ENCODE peak calls at places on chromosome 16, in seven cellular contexts. J, B, Q, E, I, X and Z are unnamed samples.

GRCh38 chr16:48860341-48860740 is 250.4 kb upstream of the N4BP1 start:
- DNase-seq in Q (no peak), X (no peak), B (no peak), E (no peak), J (no peak), I (no peak), Z (no peak)

GRCh38 chr16:27154573-27155521 is 48.5 kb upstream of the KDM8 start:
- DNase-seq in Q (peak; percentile 90), I (peak; percentile 36), X (peak; percentile 85), J (peak; percentile 63), E (peak; percentile 56), B (peak; percentile 25), Z (peak; percentile 46)

GRCh38 chr16:72753883-72754282 is 294.0 kb downstream of the ZFHX3 start:
- DNase-seq in E (no peak), X (no peak), Q (no peak), B (no peak), I (no peak), J (no peak), Z (no peak)

GRCh38 chr16:19291459-19291858 is 5.9 kb downstream of the CLEC19A start:
- DNase-seq in I (no peak), J (no peak), Q (no peak), E (no peak), B (no peak), X (no peak), Z (no peak)

GRCh38 chr16:5505093-5505887 is 407.7 kb upstream of the EEF2KMT start:
- DNase-seq in Q (no peak), B (no peak), I (no peak), X (no peak), J (no peak), E (no peak), Z (no peak)

GRCh38 chr16:49349446-49350168 is 24.0 kb upstream of the C16orf78 start:
- DNase-seq in Q (no peak), E (no peak), B (no peak), I (no peak), X (no peak), J (no peak), Z (no peak)

GRCh38 chr16:11563493-11564040 is 23.2 kb downstream of the LITAF start:
- DNase-seq in Q (no peak), E (no peak), X (no peak), B (no peak), J (no peak), I (no peak), Z (no peak)

GRCh38 chr16:1781758-1782407 is 488 bp downstream of the SPSB3 start:
- DNase-seq in B (no peak), E (no peak), I (peak; percentile 51), X (peak; percentile 54), Q (peak; percentile 89), J (peak; percentile 37), Z (peak; percentile 36)

GRCh38 chr16:1707193-1707790 is 1.3 kb downstream of the MAPK8IP3 start:
- DNase-seq in Q (peak; percentile 70), J (no peak), I (no peak), E (no peak), B (no peak), X (no peak), Z (no peak)

GRCh38 chr16:5506021-5506420 is 408.4 kb upstream of the EEF2KMT start:
- DNase-seq in X (no peak), J (no peak), B (no peak), Q (no peak), I (no peak), E (no peak), Z (no peak)

GRCh38 chr16:49621240-49622083 is 234.4 kb downstream of the ZNF423 start:
- DNase-seq in I (no peak), E (no peak), X (no peak), B (no peak), J (no peak), Q (peak; percentile 49), Z (peak; percentile 68)

GRCh38 chr16:72942021-72942420 is 105.9 kb downstream of the ZFHX3 start:
- DNase-seq in X (no peak), I (no peak), B (no peak), Q (no peak), E (no peak), J (no peak), Z (no peak)

GRCh38 chr16:57537596-57538234 is 1.3 kb upstream of the CCDC102A start:
- DNase-seq in E (no peak), Q (peak; percentile 10), B (no peak), I (no peak), X (peak; percentile 4), J (no peak), Z (peak; percentile 47)

GRCh38 chr16:57538235-57538711 is 1.9 kb upstream of the CCDC102A start:
- DNase-seq in I (no peak), B (no peak), J (no peak), E (no peak), Q (peak; percentile 57), X (no peak), Z (no peak)

GRCh38 chr16:57540387-57540786 is 2.1 kb upstream of the ADGRG5 start:
- DNase-seq in J (no peak), E (no peak), I (no peak), B (no peak), Q (peak; percentile 59), X (no peak), Z (no peak)

GRCh38 chr16:57540906-57541753 is 1.3 kb upstream of the ADGRG5 start:
- DNase-seq in X (no peak), E (no peak), I (no peak), Q (peak; percentile 71), J (no peak), B (no peak), Z (peak; percentile 11)

DNA sequence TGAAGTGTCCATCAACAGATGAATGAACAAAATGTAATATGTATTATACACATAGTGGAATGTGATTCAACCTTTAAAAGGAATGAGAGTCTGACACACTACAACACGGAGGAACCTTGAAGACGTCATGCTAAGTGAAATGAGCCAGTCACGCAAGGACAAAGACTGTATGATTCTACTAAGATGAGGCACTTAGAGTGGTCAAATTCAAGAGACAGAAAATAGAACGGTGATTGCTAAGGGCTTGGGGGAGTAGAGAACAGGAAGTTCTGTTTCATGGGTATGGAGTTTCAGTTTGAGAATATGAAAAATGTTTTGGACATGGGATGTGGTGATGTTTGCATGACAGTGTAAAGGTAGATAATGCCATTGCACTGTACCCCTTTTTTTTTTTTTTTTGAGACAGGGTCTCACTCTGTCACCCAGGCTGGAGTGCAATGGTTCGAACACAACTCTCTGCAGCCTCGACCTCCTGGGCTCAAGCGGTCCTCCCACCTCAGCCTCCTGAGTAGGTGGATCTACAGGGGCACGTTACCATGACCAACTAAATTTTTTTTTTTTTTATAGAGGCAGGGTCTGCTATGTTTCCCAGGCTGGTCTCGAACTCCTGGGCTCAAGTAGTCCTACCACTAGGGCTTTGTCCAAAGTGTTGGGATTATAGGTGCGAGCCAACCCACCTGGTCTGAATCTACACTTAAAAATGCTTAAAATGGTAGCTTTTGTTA is 2.9 kb upstream of the CCDC102A start:
- DNase-seq in E (no peak), B (no peak), X (no peak), Q (peak; percentile 45), J (no peak), I (no peak), Z (peak; percentile 80)
- TF ChIP-seq POLR2A in E (no peak), B (no peak), X (no peak), Q (no peak), J (no peak), I (no peak), Z (no peak)

DNA sequence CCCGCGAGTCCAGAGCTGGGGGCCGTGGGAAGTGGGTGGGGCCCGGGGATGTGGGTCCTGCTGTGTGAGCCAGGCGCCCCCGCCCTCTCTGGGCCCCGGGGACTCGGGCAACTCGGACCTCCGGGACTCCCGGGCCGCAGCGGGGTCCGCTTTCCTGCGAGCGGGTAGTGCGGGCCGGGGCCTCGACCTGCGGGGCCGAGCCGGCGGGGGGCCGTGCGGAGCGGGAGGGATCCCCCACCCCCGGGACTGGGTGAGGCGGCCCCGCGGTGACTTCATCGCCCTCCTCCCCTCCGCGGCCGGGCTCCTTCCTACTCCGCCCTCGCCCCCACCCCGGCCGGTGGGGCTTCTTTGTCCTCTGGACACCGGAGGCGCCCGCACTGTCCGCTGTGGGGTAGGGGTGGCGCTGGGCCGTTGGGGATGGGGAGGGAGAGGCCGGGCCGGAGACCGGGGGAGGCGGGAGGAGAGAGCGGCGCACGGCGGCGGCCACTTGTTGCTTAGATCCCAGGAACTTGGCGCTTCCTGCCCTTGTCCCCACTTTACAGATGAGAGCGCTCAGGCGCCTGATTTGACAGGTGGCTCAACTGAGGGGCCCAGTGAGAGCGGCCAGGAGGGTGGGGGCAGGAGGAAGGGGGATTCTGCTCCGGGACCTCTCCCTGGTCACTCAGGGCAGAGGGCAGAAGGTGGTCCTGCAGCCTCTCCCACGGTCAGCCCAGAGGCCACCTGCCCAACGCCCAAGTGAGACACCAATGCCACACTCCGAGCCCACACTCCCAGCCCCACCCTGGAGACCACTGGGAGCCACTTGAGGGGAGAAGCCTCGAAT is 884 bp downstream of the CMTM3 start:
- DNase-seq in J (peak; percentile 40), Q (peak; percentile 94), B (no peak), I (peak; percentile 56), X (peak; percentile 84), E (no peak), Z (peak; percentile 67)
- TF ChIP-seq POLR2A in J (no peak), Q (no peak), B (no peak), I (no peak), X (peak; percentile 48), E (no peak), Z (no peak)

DNA sequence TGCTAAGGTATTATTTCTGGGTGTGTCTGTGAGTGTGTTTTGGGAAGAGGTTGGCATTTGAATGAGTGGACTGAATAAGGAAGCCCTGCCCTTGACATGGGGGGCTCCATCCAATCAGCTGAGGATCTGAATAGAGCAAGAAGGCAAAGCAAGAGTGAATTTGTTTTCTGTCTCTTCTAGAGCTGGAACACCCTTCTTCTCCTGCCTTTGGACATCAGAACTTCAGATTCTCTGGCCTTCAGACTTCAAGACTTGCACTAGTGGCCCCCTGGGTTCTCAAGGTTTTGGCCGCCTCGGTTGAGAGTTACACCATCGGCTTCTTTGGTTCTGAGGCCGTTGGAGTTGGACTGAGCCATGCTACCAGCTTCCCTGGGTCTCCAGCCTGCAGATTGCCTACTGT is 448.6 kb downstream of the SHISA9 start:
- DNase-seq in J (no peak), B (no peak), I (no peak), X (no peak), Q (no peak), E (no peak), Z (no peak)
- TF ChIP-seq POLR2A in J (no peak), B (no peak), I (no peak), X (no peak), Q (no peak), E (no peak), Z (no peak)

DNA sequence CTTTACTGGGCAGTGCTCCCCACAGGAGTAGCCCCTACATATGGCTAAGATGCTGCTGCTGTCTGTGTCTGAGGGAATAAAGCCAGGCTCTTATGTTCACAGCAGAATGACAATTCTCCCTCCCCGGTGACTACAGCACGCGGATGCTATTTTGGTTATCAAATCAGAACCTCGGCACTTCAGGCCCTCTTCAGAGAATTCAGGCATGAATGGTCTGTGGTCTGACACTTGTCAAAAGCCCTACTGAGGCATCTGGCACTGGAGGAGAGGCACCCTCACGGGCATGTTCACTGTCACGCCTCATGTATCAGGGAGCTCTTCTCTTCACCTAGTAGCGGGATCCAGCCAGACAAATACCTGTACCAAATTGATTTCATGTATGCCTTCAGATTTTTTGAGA is 30.4 kb downstream of the KIAA0513 start:
- DNase-seq in I (no peak), J (no peak), B (no peak), E (no peak), Q (no peak), X (no peak), Z (no peak)
- TF ChIP-seq POLR2A in I (no peak), J (no peak), B (no peak), E (no peak), Q (no peak), X (no peak), Z (no peak)